ENCODE peak calls at places on chromosomes 16 and 17, in eight cellular contexts. One of them, this sample, is unnamed. For H3K4me1, the result is how much of the 10 kb centered on the place peaks cover.

GRCh38 chr16:35908942-35909341 is 2449.5 kb downstream of the TP53TG3F start:
- DNase-seq in A549: peak
- DNase-seq in transverse colon: no peak
- DNase-seq in stomach: no peak
- DNase-seq in K562: peak
- DNase-seq in GM12878: no peak
- DNase-seq in H1: no peak
- DNase-seq in ovary: no peak
- DNase-seq in this sample: no peak

GRCh38 chr16:5432166-5432565 is 334.6 kb upstream of the EEF2KMT start:
- DNase-seq in A549: no peak
- DNase-seq in transverse colon: no peak
- DNase-seq in stomach: no peak
- DNase-seq in K562: no peak
- DNase-seq in GM12878: no peak
- DNase-seq in H1: no peak
- DNase-seq in ovary: no peak
- DNase-seq in this sample: no peak

GRCh38 chr16:88264641-88265285 is 118.0 kb upstream of the ZNF469 start:
- DNase-seq in A549: peak
- DNase-seq in transverse colon: peak
- DNase-seq in stomach: peak
- DNase-seq in K562: peak
- DNase-seq in GM12878: peak
- DNase-seq in H1: peak
- DNase-seq in ovary: peak
- DNase-seq in this sample: peak

GRCh38 chr16:50763211-50763610 is 21.3 kb downstream of the CYLD start:
- DNase-seq in A549: no peak
- DNase-seq in transverse colon: no peak
- DNase-seq in stomach: no peak
- DNase-seq in K562: no peak
- DNase-seq in GM12878: no peak
- DNase-seq in H1: no peak
- DNase-seq in ovary: no peak
- DNase-seq in this sample: no peak

GRCh38 chr17:10702574-10702973 is 5.2 kb downstream of the ADPRM start:
- DNase-seq in A549: no peak
- DNase-seq in transverse colon: no peak
- DNase-seq in stomach: no peak
- DNase-seq in K562: peak
- DNase-seq in GM12878: no peak
- DNase-seq in H1: no peak
- DNase-seq in ovary: no peak
- DNase-seq in this sample: no peak

GRCh38 chr16:68985855-68986254 is 119.6 kb upstream of the HAS3 start:
- DNase-seq in A549: peak
- DNase-seq in transverse colon: no peak
- DNase-seq in stomach: no peak
- DNase-seq in K562: peak
- DNase-seq in GM12878: no peak
- DNase-seq in H1: no peak
- DNase-seq in ovary: peak
- DNase-seq in this sample: no peak

GRCh38 chr17:41785876-41786226 is 660 bp downstream of the JUP start:
- DNase-seq in A549: peak
- DNase-seq in transverse colon: peak
- DNase-seq in stomach: peak
- DNase-seq in K562: peak
- DNase-seq in GM12878: no peak
- DNase-seq in H1: peak
- DNase-seq in ovary: peak
- DNase-seq in this sample: no peak

GRCh38 chr17:56085576-56086267 is 67.6 kb upstream of the ANKFN1 start:
- DNase-seq in A549: no peak
- DNase-seq in transverse colon: no peak
- DNase-seq in stomach: no peak
- DNase-seq in K562: no peak
- DNase-seq in GM12878: no peak
- DNase-seq in H1: no peak
- DNase-seq in ovary: no peak
- DNase-seq in this sample: no peak

GRCh38 chr16:66004706-66005105 is 361.8 kb upstream of the CDH5 start:
- DNase-seq in A549: no peak
- DNase-seq in transverse colon: no peak
- DNase-seq in stomach: no peak
- DNase-seq in K562: no peak
- DNase-seq in GM12878: no peak
- DNase-seq in H1: no peak
- DNase-seq in ovary: no peak
- DNase-seq in this sample: no peak

GRCh38 chr16:88019847-88020512 is 68.7 kb downstream of the BANP start:
- DNase-seq in A549: no peak
- DNase-seq in transverse colon: no peak
- DNase-seq in stomach: no peak
- DNase-seq in K562: no peak
- DNase-seq in GM12878: no peak
- DNase-seq in H1: no peak
- DNase-seq in ovary: no peak
- DNase-seq in this sample: no peak

GRCh38 chr17:75878174-75878998 is at the start of gene TRIM47:
- DNase-seq in A549: peak
- DNase-seq in transverse colon: peak
- DNase-seq in stomach: peak
- DNase-seq in K562: peak
- DNase-seq in GM12878: no peak
- DNase-seq in H1: peak
- DNase-seq in ovary: peak
- DNase-seq in this sample: peak

GRCh38 chr17:46115687-46116086 is 77.5 kb downstream of the KANSL1 start:
- DNase-seq in A549: no peak
- DNase-seq in transverse colon: no peak
- DNase-seq in stomach: no peak
- DNase-seq in K562: no peak
- DNase-seq in GM12878: no peak
- DNase-seq in H1: no peak
- DNase-seq in ovary: no peak
- DNase-seq in this sample: no peak

GRCh38 chr16:57834936-57835335 is 32.6 kb upstream of the KIFC3 start:
- DNase-seq in A549: peak
- DNase-seq in transverse colon: no peak
- DNase-seq in stomach: no peak
- DNase-seq in K562: no peak
- DNase-seq in GM12878: no peak
- DNase-seq in H1: no peak
- DNase-seq in ovary: no peak
- DNase-seq in this sample: no peak

GRCh38 chr16:56558024-56558747 is 6.7 kb upstream of the MT4 start:
- DNase-seq in A549: peak
- DNase-seq in transverse colon: no peak
- DNase-seq in stomach: no peak
- DNase-seq in K562: no peak
- DNase-seq in GM12878: no peak
- DNase-seq in H1: no peak
- DNase-seq in ovary: no peak
- DNase-seq in this sample: no peak

GRCh38 chr16:1183235-1183907 is 30.5 kb downstream of the CACNA1H start:
- DNase-seq in A549: peak
- DNase-seq in transverse colon: peak
- DNase-seq in stomach: no peak
- DNase-seq in K562: no peak
- DNase-seq in GM12878: no peak
- DNase-seq in H1: no peak
- DNase-seq in ovary: peak
- DNase-seq in this sample: no peak

DNA sequence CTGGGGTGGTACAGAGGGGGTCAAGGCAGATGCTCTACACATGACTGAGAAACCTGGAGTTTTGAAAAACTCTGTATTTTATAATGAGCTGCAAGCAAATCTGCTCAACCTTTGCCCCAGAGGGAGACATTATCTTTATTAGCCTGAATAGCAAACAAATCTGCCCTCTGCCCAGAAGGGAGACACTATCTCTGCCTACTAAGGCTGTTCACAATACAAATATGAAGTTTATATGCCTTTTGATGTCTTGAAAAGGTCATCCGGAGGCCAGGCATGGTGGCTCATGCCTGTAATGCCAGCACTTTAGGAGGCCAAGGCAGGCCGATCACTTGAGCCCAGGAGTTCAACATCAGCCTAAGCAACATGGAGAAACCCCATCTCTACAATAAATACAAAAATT is 11.0 kb upstream of the XYLT1 start:
- DNase-seq in A549: no peak
- DNase-seq in transverse colon: no peak
- DNase-seq in stomach: no peak
- DNase-seq in K562: no peak
- DNase-seq in GM12878: no peak
- DNase-seq in H1: no peak
- DNase-seq in ovary: no peak
- DNase-seq in this sample: no peak
- TF ChIP-seq EP300 in A549: no peak
- TF ChIP-seq EP300 in transverse colon: no peak
- TF ChIP-seq EP300 in stomach: no peak
- TF ChIP-seq EP300 in K562: no peak
- TF ChIP-seq EP300 in GM12878: no peak
- TF ChIP-seq EP300 in H1: no peak
- TF ChIP-seq EP300 in ovary: no peak
- TF ChIP-seq EP300 in this sample: no peak

DNA sequence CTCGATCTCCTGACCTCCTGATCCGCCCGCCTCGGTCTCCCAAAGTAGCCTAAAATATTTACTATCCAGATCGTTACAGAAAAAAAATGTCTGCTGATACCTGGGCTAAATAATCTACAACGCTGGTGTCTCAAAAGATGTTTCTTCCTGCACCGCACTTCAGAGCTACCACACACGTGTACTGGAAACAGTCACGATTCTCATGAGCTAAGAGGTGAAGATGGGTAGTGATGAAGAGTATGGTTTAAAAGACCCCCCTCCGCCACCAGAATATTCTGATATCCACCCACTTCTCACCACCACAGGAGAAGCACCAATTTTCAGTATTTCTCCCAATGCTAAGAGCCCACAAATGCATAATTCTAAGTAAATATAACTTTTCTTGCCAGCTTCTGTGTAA is 50.2 kb downstream of the SMG6 start:
- DNase-seq in A549: no peak
- DNase-seq in transverse colon: no peak
- DNase-seq in stomach: no peak
- DNase-seq in K562: no peak
- DNase-seq in GM12878: no peak
- DNase-seq in H1: no peak
- DNase-seq in ovary: no peak
- DNase-seq in this sample: no peak
- H3K4me3 ChIP-seq in A549: no peak
- H3K4me3 ChIP-seq in transverse colon: no peak
- H3K4me3 ChIP-seq in stomach: no peak
- H3K4me3 ChIP-seq in K562: no peak
- H3K4me3 ChIP-seq in GM12878: peak
- H3K4me3 ChIP-seq in H1: no peak
- H3K4me3 ChIP-seq in ovary: no peak
- H3K4me3 ChIP-seq in this sample: no peak

DNA sequence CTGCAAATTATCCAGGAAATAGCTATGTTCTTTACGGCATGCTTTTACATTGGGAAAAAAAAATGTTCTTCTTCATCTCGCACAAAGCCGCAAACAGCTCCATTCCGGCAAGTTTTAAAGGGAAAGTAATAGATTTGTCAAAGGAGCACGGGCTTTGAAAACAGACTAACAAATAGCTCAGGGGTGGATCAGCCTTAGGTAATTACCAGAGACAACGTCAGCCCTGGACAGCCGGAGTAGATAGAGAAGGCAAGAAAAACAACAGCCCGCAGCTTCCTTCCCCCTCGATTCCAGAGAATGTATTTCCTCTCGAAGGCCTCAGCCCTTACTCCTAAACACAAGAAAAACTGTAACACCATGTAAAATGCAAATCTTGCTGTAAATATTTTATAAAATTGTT is 222.5 kb downstream of the C16orf78 start:
- DNase-seq in A549: no peak
- DNase-seq in transverse colon: no peak
- DNase-seq in stomach: peak
- DNase-seq in K562: no peak
- DNase-seq in GM12878: no peak
- DNase-seq in H1: peak
- DNase-seq in ovary: no peak
- DNase-seq in this sample: no peak
- H3K4me1 ChIP-seq in A549: under half
- H3K4me1 ChIP-seq in transverse colon: under half
- H3K4me1 ChIP-seq in stomach: under half
- H3K4me1 ChIP-seq in K562: under half
- H3K4me1 ChIP-seq in GM12878: half or more
- H3K4me1 ChIP-seq in H1: under half
- H3K4me1 ChIP-seq in ovary: under half
- H3K4me1 ChIP-seq in this sample: under half

DNA sequence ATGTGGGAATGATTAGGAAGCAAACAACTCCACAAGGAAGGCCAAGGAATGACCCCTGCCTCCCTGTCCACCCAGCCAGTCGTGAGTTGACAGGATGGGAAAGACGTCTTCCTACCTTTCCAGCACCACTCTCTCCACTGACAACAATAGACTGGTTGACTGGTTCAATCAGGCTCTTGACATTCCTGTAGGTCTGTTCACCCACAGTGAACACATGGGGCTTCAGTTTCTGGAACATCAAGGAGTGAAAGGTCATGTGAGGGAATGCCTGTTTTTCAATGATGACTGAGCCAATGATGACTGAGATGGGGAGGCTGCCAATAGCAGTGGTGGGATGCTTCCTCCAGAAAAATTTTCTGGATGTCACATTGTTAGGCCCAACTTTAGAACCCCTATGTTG is 9.6 kb downstream of the MYO19 start:
- DNase-seq in A549: no peak
- DNase-seq in transverse colon: no peak
- DNase-seq in stomach: no peak
- DNase-seq in K562: no peak
- DNase-seq in GM12878: no peak
- DNase-seq in H1: no peak
- DNase-seq in ovary: no peak
- DNase-seq in this sample: no peak
- TF ChIP-seq EP300 in A549: no peak
- TF ChIP-seq EP300 in transverse colon: no peak
- TF ChIP-seq EP300 in stomach: no peak
- TF ChIP-seq EP300 in K562: no peak
- TF ChIP-seq EP300 in GM12878: no peak
- TF ChIP-seq EP300 in H1: no peak
- TF ChIP-seq EP300 in ovary: no peak
- TF ChIP-seq EP300 in this sample: no peak